ENCODE peak calls at places on chromosomes 16 and 17, in nine cellular contexts. One of them, this sample, is unnamed.

GRCh38 chr16:74449470-74449869 is 28.2 kb upstream of the CLEC18B start:
- DNase-seq in IMR-90: peak
- DNase-seq in PC-9: peak
- DNase-seq in fibroblast of lung: peak
- DNase-seq in psoas muscle: peak
- DNase-seq in epithelial cell of esophagus: peak
- DNase-seq in kidney: no peak
- DNase-seq in SK-N-SH: no peak
- DNase-seq in AG10803: no peak
- DNase-seq in this sample: peak

GRCh38 chr17:19650826-19651225 is 2.3 kb downstream of the ALDH3A2 start:
- DNase-seq in IMR-90: peak
- DNase-seq in AG10803: peak
- DNase-seq in kidney: no peak
- DNase-seq in fibroblast of lung: peak
- DNase-seq in psoas muscle: no peak
- DNase-seq in epithelial cell of esophagus: peak
- DNase-seq in PC-9: no peak
- DNase-seq in SK-N-SH: no peak
- DNase-seq in this sample: peak

GRCh38 chr16:85178006-85178591 is 65.8 kb upstream of the CIBAR2 start:
- DNase-seq in fibroblast of lung: no peak
- DNase-seq in kidney: peak
- DNase-seq in epithelial cell of esophagus: no peak
- DNase-seq in PC-9: no peak
- DNase-seq in IMR-90: no peak
- DNase-seq in AG10803: no peak
- DNase-seq in SK-N-SH: no peak
- DNase-seq in psoas muscle: peak
- DNase-seq in this sample: no peak

GRCh38 chr17:681738-682137 is 32.9 kb downstream of the VPS53 start:
- DNase-seq in IMR-90: peak
- DNase-seq in fibroblast of lung: peak
- DNase-seq in epithelial cell of esophagus: no peak
- DNase-seq in PC-9: no peak
- DNase-seq in kidney: no peak
- DNase-seq in SK-N-SH: no peak
- DNase-seq in psoas muscle: no peak
- DNase-seq in AG10803: peak
- DNase-seq in this sample: peak

GRCh38 chr16:86630471-86630870 is 52.1 kb downstream of the FOXL1 start:
- DNase-seq in kidney: no peak
- DNase-seq in SK-N-SH: no peak
- DNase-seq in PC-9: no peak
- DNase-seq in AG10803: no peak
- DNase-seq in IMR-90: peak
- DNase-seq in fibroblast of lung: peak
- DNase-seq in epithelial cell of esophagus: no peak
- DNase-seq in psoas muscle: no peak
- DNase-seq in this sample: peak

GRCh38 chr17:79788989-79789942 is 7.6 kb downstream of the CBX8 start:
- DNase-seq in AG10803: no peak
- DNase-seq in psoas muscle: no peak
- DNase-seq in epithelial cell of esophagus: no peak
- DNase-seq in fibroblast of lung: no peak
- DNase-seq in PC-9: no peak
- DNase-seq in IMR-90: no peak
- DNase-seq in SK-N-SH: no peak
- DNase-seq in kidney: peak
- DNase-seq in this sample: no peak

GRCh38 chr16:55496509-55497145 is 12.2 kb upstream of the LPCAT2 start:
- DNase-seq in kidney: no peak
- DNase-seq in fibroblast of lung: no peak
- DNase-seq in psoas muscle: no peak
- DNase-seq in epithelial cell of esophagus: no peak
- DNase-seq in IMR-90: no peak
- DNase-seq in SK-N-SH: no peak
- DNase-seq in AG10803: no peak
- DNase-seq in PC-9: no peak
- DNase-seq in this sample: no peak

GRCh38 chr17:33459078-33459940 is 166.2 kb upstream of the ASIC2 start:
- DNase-seq in PC-9: no peak
- DNase-seq in fibroblast of lung: no peak
- DNase-seq in IMR-90: no peak
- DNase-seq in SK-N-SH: no peak
- DNase-seq in AG10803: no peak
- DNase-seq in kidney: peak
- DNase-seq in psoas muscle: no peak
- DNase-seq in epithelial cell of esophagus: no peak
- DNase-seq in this sample: no peak

GRCh38 chr17:78131172-78132085 is 858 bp downstream of the TMC8 start:
- DNase-seq in SK-N-SH: peak
- DNase-seq in kidney: peak
- DNase-seq in IMR-90: no peak
- DNase-seq in fibroblast of lung: no peak
- DNase-seq in psoas muscle: peak
- DNase-seq in AG10803: no peak
- DNase-seq in epithelial cell of esophagus: no peak
- DNase-seq in PC-9: no peak
- DNase-seq in this sample: no peak

GRCh38 chr17:1551741-1552140 is 10.9 kb downstream of the PITPNA start:
- DNase-seq in psoas muscle: no peak
- DNase-seq in PC-9: no peak
- DNase-seq in epithelial cell of esophagus: no peak
- DNase-seq in fibroblast of lung: no peak
- DNase-seq in SK-N-SH: no peak
- DNase-seq in AG10803: no peak
- DNase-seq in IMR-90: no peak
- DNase-seq in kidney: peak
- DNase-seq in this sample: no peak

GRCh38 chr17:80845863-80846671 is 145.6 kb upstream of the CHMP6 start:
- DNase-seq in SK-N-SH: no peak
- DNase-seq in IMR-90: no peak
- DNase-seq in fibroblast of lung: no peak
- DNase-seq in psoas muscle: peak
- DNase-seq in kidney: peak
- DNase-seq in AG10803: no peak
- DNase-seq in epithelial cell of esophagus: no peak
- DNase-seq in PC-9: no peak
- DNase-seq in this sample: no peak

DNA sequence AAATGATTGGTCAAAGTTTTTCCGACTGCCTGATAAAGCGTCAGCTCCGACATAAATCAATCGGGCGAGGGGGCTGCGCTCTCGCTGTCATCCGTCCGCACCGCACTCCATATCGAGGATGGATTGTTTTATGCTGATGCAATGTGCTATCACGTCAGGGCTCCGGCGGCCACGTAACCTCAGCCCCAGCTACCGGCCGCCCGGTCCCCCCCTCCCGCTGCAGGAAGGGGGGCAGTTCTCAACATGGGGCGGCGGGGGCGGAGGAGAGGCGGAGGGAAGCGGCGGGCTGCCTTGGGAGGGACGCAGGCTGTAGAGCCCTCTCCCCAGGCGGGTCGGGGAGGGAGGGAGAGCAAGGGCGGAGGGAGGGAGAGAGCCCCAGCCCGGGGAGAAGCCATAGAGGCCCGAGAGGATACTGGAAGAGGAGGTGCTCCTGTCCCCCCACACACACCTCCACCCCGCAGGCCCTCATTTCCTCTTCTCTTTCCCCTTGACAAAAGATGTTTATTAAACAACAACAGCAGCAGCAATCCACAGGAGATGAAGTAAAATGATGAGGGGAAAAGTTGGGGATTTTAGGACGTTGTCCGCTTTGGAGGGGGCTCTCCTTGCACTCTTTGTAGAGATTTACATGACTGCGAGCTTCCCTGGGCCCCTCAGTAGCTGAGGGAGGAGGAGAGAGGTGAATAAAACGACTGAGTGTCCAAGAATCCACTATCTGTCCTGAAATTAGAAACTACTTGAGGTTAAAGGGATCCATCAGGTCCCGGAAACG is 498 bp upstream of the HOXB9 start:
- DNase-seq in epithelial cell of esophagus: no peak
- DNase-seq in SK-N-SH: no peak
- DNase-seq in psoas muscle: no peak
- DNase-seq in kidney: peak
- DNase-seq in IMR-90: peak
- DNase-seq in PC-9: no peak
- DNase-seq in AG10803: peak
- DNase-seq in fibroblast of lung: peak
- DNase-seq in this sample: peak
- H3K4me3 ChIP-seq in epithelial cell of esophagus: no peak
- H3K4me3 ChIP-seq in SK-N-SH: no peak
- H3K4me3 ChIP-seq in psoas muscle: peak
- H3K4me3 ChIP-seq in kidney: peak
- H3K4me3 ChIP-seq in IMR-90: peak
- H3K4me3 ChIP-seq in PC-9: peak
- H3K4me3 ChIP-seq in AG10803: peak
- H3K4me3 ChIP-seq in fibroblast of lung: no peak
- H3K4me3 ChIP-seq in this sample: peak

GRCh38 chr17:38885044-38885727 is 15.3 kb downstream of the LASP1 start:
- DNase-seq in psoas muscle: no peak
- DNase-seq in fibroblast of lung: no peak
- DNase-seq in SK-N-SH: no peak
- DNase-seq in epithelial cell of esophagus: no peak
- DNase-seq in AG10803: no peak
- DNase-seq in kidney: no peak
- DNase-seq in IMR-90: no peak
- DNase-seq in PC-9: no peak
- DNase-seq in this sample: no peak
- H3K4me3 ChIP-seq in psoas muscle: no peak
- H3K4me3 ChIP-seq in fibroblast of lung: no peak
- H3K4me3 ChIP-seq in SK-N-SH: no peak
- H3K4me3 ChIP-seq in epithelial cell of esophagus: no peak
- H3K4me3 ChIP-seq in AG10803: no peak
- H3K4me3 ChIP-seq in kidney: no peak
- H3K4me3 ChIP-seq in IMR-90: no peak
- H3K4me3 ChIP-seq in PC-9: no peak
- H3K4me3 ChIP-seq in this sample: no peak

DNA sequence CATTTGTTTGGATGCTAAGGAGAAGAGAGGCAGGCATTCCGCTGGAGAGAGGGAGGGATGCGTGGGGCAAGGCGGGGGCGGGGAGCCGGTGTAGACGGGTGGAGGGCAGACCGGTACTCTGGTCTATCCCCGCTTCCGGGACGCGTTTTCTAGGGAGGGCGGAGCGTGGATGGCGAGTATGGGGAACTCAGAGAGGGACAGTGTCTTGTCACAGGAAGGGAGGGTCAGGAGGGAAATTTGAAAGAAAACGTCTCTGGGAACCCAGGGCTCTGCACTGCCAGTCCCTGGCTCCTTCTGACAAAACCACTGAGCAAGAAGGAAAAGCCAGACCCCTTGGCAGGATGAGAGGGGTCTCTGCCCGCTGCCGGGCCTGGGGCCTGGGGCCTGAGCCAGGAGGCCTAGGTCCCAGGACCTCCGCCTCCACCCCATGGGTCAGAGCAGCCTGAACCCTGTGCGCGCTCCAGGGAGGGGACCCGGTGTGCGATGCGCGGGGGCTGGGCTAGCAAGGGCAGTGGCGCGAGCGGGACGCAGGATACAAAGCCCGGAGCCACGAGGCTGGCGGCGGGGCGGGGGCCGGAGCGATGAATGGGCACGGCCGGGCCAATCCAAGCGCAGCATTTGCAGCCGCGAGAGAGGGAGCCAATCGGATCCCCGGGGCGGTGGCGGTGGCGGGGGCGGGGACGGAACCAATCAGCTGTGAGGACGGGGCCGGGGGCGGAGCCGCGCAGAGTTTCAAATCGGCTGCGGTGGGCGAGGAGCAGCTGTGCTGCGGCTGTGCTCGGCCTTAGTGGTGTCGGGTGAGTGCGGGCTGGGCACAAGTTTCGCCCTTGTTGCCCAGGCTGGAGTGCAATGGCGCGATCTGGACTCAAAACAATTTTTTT is at the start of gene PIMREG:
- DNase-seq in AG10803: peak
- DNase-seq in kidney: peak
- DNase-seq in epithelial cell of esophagus: peak
- DNase-seq in SK-N-SH: peak
- DNase-seq in fibroblast of lung: peak
- DNase-seq in psoas muscle: peak
- DNase-seq in IMR-90: peak
- DNase-seq in PC-9: peak
- DNase-seq in this sample: peak
- H3K4me3 ChIP-seq in AG10803: peak
- H3K4me3 ChIP-seq in kidney: peak
- H3K4me3 ChIP-seq in epithelial cell of esophagus: peak
- H3K4me3 ChIP-seq in SK-N-SH: peak
- H3K4me3 ChIP-seq in fibroblast of lung: peak
- H3K4me3 ChIP-seq in psoas muscle: peak
- H3K4me3 ChIP-seq in IMR-90: peak
- H3K4me3 ChIP-seq in PC-9: peak
- H3K4me3 ChIP-seq in this sample: peak

GRCh38 chr17:43801844-43802243 is 21.6 kb downstream of the CFAP97D1 start:
- DNase-seq in AG10803: no peak
- DNase-seq in epithelial cell of esophagus: no peak
- DNase-seq in SK-N-SH: no peak
- DNase-seq in psoas muscle: no peak
- DNase-seq in kidney: no peak
- DNase-seq in fibroblast of lung: no peak
- DNase-seq in PC-9: no peak
- DNase-seq in IMR-90: no peak
- DNase-seq in this sample: no peak

GRCh38 chr17:43803758-43804157 is 23.5 kb downstream of the CFAP97D1 start:
- DNase-seq in fibroblast of lung: peak
- DNase-seq in IMR-90: peak
- DNase-seq in psoas muscle: no peak
- DNase-seq in SK-N-SH: no peak
- DNase-seq in PC-9: no peak
- DNase-seq in epithelial cell of esophagus: no peak
- DNase-seq in AG10803: no peak
- DNase-seq in kidney: no peak
- DNase-seq in this sample: no peak

GRCh38 chr17:43809121-43809520 is 23.8 kb downstream of the MPP3 start:
- DNase-seq in PC-9: no peak
- DNase-seq in IMR-90: no peak
- DNase-seq in SK-N-SH: no peak
- DNase-seq in fibroblast of lung: no peak
- DNase-seq in kidney: no peak
- DNase-seq in epithelial cell of esophagus: no peak
- DNase-seq in AG10803: no peak
- DNase-seq in psoas muscle: no peak
- DNase-seq in this sample: no peak

GRCh38 chr17:43800736-43801135 is 20.5 kb downstream of the CFAP97D1 start:
- DNase-seq in fibroblast of lung: no peak
- DNase-seq in IMR-90: no peak
- DNase-seq in PC-9: no peak
- DNase-seq in epithelial cell of esophagus: no peak
- DNase-seq in psoas muscle: no peak
- DNase-seq in SK-N-SH: no peak
- DNase-seq in AG10803: no peak
- DNase-seq in kidney: no peak
- DNase-seq in this sample: no peak

DNA sequence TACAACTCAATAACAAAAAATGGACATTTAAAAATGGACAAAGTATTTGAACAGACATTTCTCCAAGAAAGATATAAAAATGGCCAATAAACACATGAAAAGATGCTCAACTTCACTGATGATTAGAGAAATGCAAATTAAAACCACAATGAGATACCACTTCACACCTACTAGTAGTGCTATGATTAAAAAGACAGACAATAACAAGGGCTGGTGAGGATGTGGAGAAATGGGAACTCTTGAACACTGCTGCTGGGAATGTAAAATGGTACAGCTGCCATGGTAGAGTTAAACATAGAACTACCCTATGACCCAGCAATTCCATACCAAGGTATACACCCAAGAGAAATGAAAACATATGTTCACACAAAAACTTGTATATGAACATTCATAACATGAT is 24.9 kb downstream of the CFAP97D1 start:
- DNase-seq in SK-N-SH: no peak
- DNase-seq in AG10803: no peak
- DNase-seq in psoas muscle: no peak
- DNase-seq in fibroblast of lung: no peak
- DNase-seq in PC-9: no peak
- DNase-seq in epithelial cell of esophagus: no peak
- DNase-seq in kidney: no peak
- DNase-seq in IMR-90: no peak
- DNase-seq in this sample: no peak
- H3K4me3 ChIP-seq in SK-N-SH: no peak
- H3K4me3 ChIP-seq in AG10803: no peak
- H3K4me3 ChIP-seq in psoas muscle: no peak
- H3K4me3 ChIP-seq in fibroblast of lung: no peak
- H3K4me3 ChIP-seq in PC-9: no peak
- H3K4me3 ChIP-seq in epithelial cell of esophagus: no peak
- H3K4me3 ChIP-seq in kidney: no peak
- H3K4me3 ChIP-seq in IMR-90: no peak
- H3K4me3 ChIP-seq in this sample: no peak